ENCODE peak calls at places on chromosomes 3 and 15, in four cellular contexts. One of them, this sample, is unnamed.

GRCh38 chr3:64184621-64185020 is 40.6 kb downstream of the PRICKLE2 start:
- DNase-seq in suprapubic skin: no peak
- DNase-seq in WERI-Rb-1: no peak
- DNase-seq in WTC11: no peak
- DNase-seq in this sample: no peak

GRCh38 chr3:130758624-130759023 is 12.0 kb upstream of the PIK3R4 start:
- DNase-seq in suprapubic skin: no peak
- DNase-seq in WERI-Rb-1: no peak
- DNase-seq in WTC11: no peak
- DNase-seq in this sample: no peak

GRCh38 chr15:33064878-33065277 is 129.6 kb downstream of the FMN1 start:
- DNase-seq in suprapubic skin: no peak
- DNase-seq in WERI-Rb-1: no peak
- DNase-seq in WTC11: no peak
- DNase-seq in this sample: no peak

GRCh38 chr3:3708769-3709115 is 90.5 kb upstream of the LRRN1 start:
- DNase-seq in suprapubic skin: no peak
- DNase-seq in WERI-Rb-1: no peak
- DNase-seq in WTC11: no peak
- DNase-seq in this sample: no peak

GRCh38 chr3:194640829-194641228 is 7.6 kb upstream of the TMEM44 start:
- DNase-seq in suprapubic skin: no peak
- DNase-seq in WERI-Rb-1: peak; percentile 14
- DNase-seq in WTC11: peak; percentile 40
- DNase-seq in this sample: no peak

GRCh38 chr3:149080011-149080698 is 6.2 kb downstream of the HLTF start:
- DNase-seq in suprapubic skin: no peak
- DNase-seq in WERI-Rb-1: no peak
- DNase-seq in WTC11: no peak
- DNase-seq in this sample: no peak

GRCh38 chr15:67100808-67101581 is 35.6 kb downstream of the SMAD3 start:
- DNase-seq in suprapubic skin: no peak
- DNase-seq in WERI-Rb-1: no peak
- DNase-seq in WTC11: no peak
- DNase-seq in this sample: no peak

GRCh38 chr3:42660131-42660715 is 6.7 kb downstream of the ZBTB47 start:
- DNase-seq in suprapubic skin: no peak
- DNase-seq in WERI-Rb-1: no peak
- DNase-seq in WTC11: no peak
- DNase-seq in this sample: no peak

GRCh38 chr3:152047465-152047864 is 174.0 kb downstream of the SUCNR1 start:
- DNase-seq in suprapubic skin: no peak
- DNase-seq in WERI-Rb-1: no peak
- DNase-seq in WTC11: no peak
- DNase-seq in this sample: no peak
- TF ChIP-seq CTCF in suprapubic skin: no peak
- TF ChIP-seq CTCF in WERI-Rb-1: no peak
- TF ChIP-seq CTCF in WTC11: no peak
- TF ChIP-seq CTCF in this sample: no peak

GRCh38 chr15:63596666-63597032 is 538 bp upstream of the FBXL22 start:
- DNase-seq in suprapubic skin: no peak
- DNase-seq in WERI-Rb-1: no peak
- DNase-seq in WTC11: no peak
- DNase-seq in this sample: no peak

GRCh38 chr15:63595688-63596087 is 1.5 kb upstream of the FBXL22 start:
- DNase-seq in suprapubic skin: no peak
- DNase-seq in WERI-Rb-1: no peak
- DNase-seq in WTC11: no peak
- DNase-seq in this sample: no peak

GRCh38 chr15:63593705-63594671 is 3.2 kb upstream of the FBXL22 start:
- DNase-seq in suprapubic skin: no peak
- DNase-seq in WERI-Rb-1: no peak
- DNase-seq in WTC11: no peak
- DNase-seq in this sample: no peak

GRCh38 chr15:63597033-63597790 is at the start of gene FBXL22:
- DNase-seq in suprapubic skin: no peak
- DNase-seq in WERI-Rb-1: no peak
- DNase-seq in WTC11: no peak
- DNase-seq in this sample: no peak

DNA sequence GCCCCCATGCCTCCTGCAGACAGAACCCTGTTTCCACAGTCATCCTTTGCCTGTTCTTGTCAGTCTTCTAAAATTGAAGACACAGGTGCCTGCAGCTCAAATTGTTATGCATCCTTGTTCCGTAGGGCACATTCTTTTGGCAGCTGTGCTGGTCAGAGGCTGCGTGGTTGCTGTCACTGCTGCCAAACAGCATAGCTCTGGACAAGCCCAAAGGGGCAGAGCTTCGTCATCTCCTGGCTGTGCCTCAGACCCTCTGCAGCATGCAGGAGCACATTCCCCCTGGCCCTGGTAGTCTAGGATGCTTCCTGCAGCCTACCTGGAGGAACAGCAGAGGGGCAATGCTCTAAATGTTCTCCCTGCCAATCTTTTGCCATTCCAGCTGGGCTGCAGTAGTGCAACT is 2.1 kb upstream of the FBXL22 start:
- DNase-seq in suprapubic skin: no peak
- DNase-seq in WERI-Rb-1: no peak
- DNase-seq in WTC11: no peak
- DNase-seq in this sample: no peak
- TF ChIP-seq CTCF in suprapubic skin: no peak
- TF ChIP-seq CTCF in WERI-Rb-1: no peak
- TF ChIP-seq CTCF in WTC11: no peak
- TF ChIP-seq CTCF in this sample: no peak

DNA sequence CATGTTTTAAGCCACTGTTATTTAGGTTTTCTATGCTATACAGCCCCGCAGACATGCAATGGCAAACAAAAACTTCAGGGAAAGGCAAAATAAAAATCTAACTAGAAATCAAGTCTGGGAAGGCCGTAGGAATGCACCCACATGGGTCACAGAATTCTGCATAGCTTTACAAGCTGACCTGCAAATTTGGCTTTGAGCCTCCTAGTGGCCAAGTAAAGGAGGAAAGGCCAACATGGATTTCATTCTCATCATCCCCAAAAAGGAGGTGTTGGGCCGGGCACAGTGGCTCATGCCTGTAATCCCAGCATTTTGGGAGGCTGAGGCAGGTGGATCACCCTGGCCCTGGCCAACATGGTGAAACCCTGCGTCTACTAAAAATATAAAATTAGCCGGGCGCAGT is 124.3 kb downstream of the FBLN2 start:
- DNase-seq in suprapubic skin: no peak
- DNase-seq in WERI-Rb-1: no peak
- DNase-seq in WTC11: no peak
- DNase-seq in this sample: no peak
- TF ChIP-seq CTCF in suprapubic skin: no peak
- TF ChIP-seq CTCF in WERI-Rb-1: peak; percentile 37
- TF ChIP-seq CTCF in WTC11: peak; percentile 27
- TF ChIP-seq CTCF in this sample: no peak

DNA sequence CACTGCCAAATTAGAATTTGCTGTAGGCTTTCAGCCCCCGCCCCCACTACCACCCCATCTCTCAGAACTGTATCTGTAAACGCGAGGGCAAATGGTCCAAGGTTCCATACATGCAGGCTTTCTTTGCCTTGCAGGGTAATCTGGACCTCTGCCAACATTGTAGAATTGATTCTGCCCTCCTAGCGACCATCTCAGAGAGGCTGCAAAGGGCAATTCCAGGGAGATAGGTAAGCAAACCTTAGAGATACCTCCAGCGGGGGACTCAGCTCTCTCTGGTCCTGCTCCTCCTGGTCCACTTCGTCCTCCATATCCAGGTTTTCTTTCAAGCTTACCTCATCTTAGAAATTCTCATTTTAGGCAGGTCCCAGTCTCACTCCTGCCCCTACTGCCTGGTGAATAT is 64.4 kb downstream of the SLMAP start:
- DNase-seq in suprapubic skin: no peak
- DNase-seq in WERI-Rb-1: no peak
- DNase-seq in WTC11: no peak
- DNase-seq in this sample: no peak
- TF ChIP-seq CTCF in suprapubic skin: no peak
- TF ChIP-seq CTCF in WERI-Rb-1: no peak
- TF ChIP-seq CTCF in WTC11: no peak
- TF ChIP-seq CTCF in this sample: no peak